ENCODE peak calls at places on chromosomes 5 and 9, in ten cellular contexts. U is colonic mucosa, T is kidney, N is astrocyte, O is neural progenitor cell, Q is HCT116, A is neuronal stem cell, E is H9, P is endodermal cell, Y is endothelial cell of umbilical vein. C is an unnamed sample. For H3K4me1, the result is how much of the 10 kb centered on the place peaks cover.

GRCh38 chr9:131008909-131009618 is at the start of gene LAMC3:
- DNase-seq in U (no peak), T (peak), N (no peak), O (peak), Q (no peak), A (no peak), E (peak), P (peak), Y (no peak), C (peak)

GRCh38 chr9:20744046-20744630 is 60.1 kb downstream of the FOCAD start:
- DNase-seq in U (no peak), T (no peak), N (no peak), O (no peak), Q (no peak), A (no peak), E (no peak), P (no peak), Y (no peak), C (no peak)

GRCh38 chr9:122227576-122227903 is 1.2 kb downstream of the LHX6 start:
- DNase-seq in U (no peak), T (no peak), N (no peak), O (no peak), Q (no peak), A (no peak), E (no peak), P (no peak), Y (no peak), C (no peak)

GRCh38 chr5:84437673-84438315 is 53.1 kb upstream of the EDIL3 start:
- DNase-seq in U (no peak), T (no peak), N (peak), O (no peak), Q (peak), A (no peak), E (no peak), P (no peak), Y (peak), C (peak)

GRCh38 chr5:56569051-56569450 is 246.3 kb upstream of the MAP3K1 start:
- DNase-seq in U (no peak), T (no peak), N (no peak), O (no peak), Q (no peak), A (no peak), E (no peak), P (no peak), Y (peak), C (peak)

GRCh38 chr5:146588331-146588730 is 72.3 kb upstream of the GPR151 start:
- DNase-seq in U (no peak), T (no peak), N (peak), O (no peak), Q (no peak), A (no peak), E (no peak), P (no peak), Y (no peak), C (peak)

GRCh38 chr5:176466245-176466871 is 18.2 kb downstream of the FAF2 start:
- DNase-seq in U (no peak), T (no peak), N (peak), O (no peak), Q (no peak), A (no peak), E (no peak), P (peak), Y (peak), C (peak)

GRCh38 chr5:44388504-44389409 is 463 bp downstream of the FGF10 start:
- DNase-seq in U (no peak), T (peak), N (no peak), O (peak), Q (no peak), A (no peak), E (peak), P (peak), Y (peak), C (peak)

GRCh38 chr9:131411719-131412681 is 18.1 kb downstream of the PRRC2B start:
- DNase-seq in U (no peak), T (peak), N (no peak), O (no peak), Q (no peak), A (no peak), E (no peak), P (no peak), Y (no peak), C (no peak)

GRCh38 chr5:93598997-93599371 is 16.0 kb downstream of the NR2F1 start:
- DNase-seq in U (no peak), T (no peak), N (no peak), O (peak), Q (no peak), A (no peak), E (no peak), P (no peak), Y (no peak), C (no peak)

GRCh38 chr5:93598141-93598996 is 15.3 kb downstream of the NR2F1 start:
- DNase-seq in U (no peak), T (peak), N (no peak), O (peak), Q (no peak), A (no peak), E (no peak), P (no peak), Y (no peak), C (no peak)

GRCh38 chr5:93600409-93601052 is 17.5 kb downstream of the NR2F1 start:
- DNase-seq in U (no peak), T (no peak), N (peak), O (peak), Q (no peak), A (no peak), E (no peak), P (no peak), Y (no peak), C (no peak)

GRCh38 chr5:93601053-93601429 is 18.0 kb downstream of the NR2F1 start:
- DNase-seq in U (no peak), T (no peak), N (no peak), O (peak), Q (no peak), A (no peak), E (no peak), P (no peak), Y (no peak), C (no peak)

GRCh38 chr5:93599427-93600146 is 16.6 kb downstream of the NR2F1 start:
- DNase-seq in U (no peak), T (no peak), N (peak), O (peak), Q (no peak), A (no peak), E (peak), P (peak), Y (no peak), C (no peak)
- H3K4me1 ChIP-seq in U (under half), T (under half), N (half or more), O (half or more), Q (under half), A (under half), E (under half), P (under half), Y (under half), C (under half)

GRCh38 chr5:170338272-170338671 is 40.7 kb upstream of the LCP2 start:
- DNase-seq in U (no peak), T (no peak), N (no peak), O (no peak), Q (no peak), A (no peak), E (no peak), P (no peak), Y (no peak), C (no peak)

GRCh38 chr5:170336065-170336464 is 38.5 kb upstream of the LCP2 start:
- DNase-seq in U (no peak), T (no peak), N (no peak), O (no peak), Q (no peak), A (no peak), E (no peak), P (no peak), Y (no peak), C (no peak)

GRCh38 chr5:170338933-170339779 is 41.6 kb upstream of the LCP2 start:
- DNase-seq in U (peak), T (no peak), N (no peak), O (no peak), Q (peak), A (no peak), E (peak), P (peak), Y (no peak), C (no peak)

GRCh38 chr5:170339780-170340167 is 42.2 kb upstream of the LCP2 start:
- DNase-seq in U (no peak), T (no peak), N (no peak), O (no peak), Q (no peak), A (no peak), E (no peak), P (no peak), Y (no peak), C (no peak)

DNA sequence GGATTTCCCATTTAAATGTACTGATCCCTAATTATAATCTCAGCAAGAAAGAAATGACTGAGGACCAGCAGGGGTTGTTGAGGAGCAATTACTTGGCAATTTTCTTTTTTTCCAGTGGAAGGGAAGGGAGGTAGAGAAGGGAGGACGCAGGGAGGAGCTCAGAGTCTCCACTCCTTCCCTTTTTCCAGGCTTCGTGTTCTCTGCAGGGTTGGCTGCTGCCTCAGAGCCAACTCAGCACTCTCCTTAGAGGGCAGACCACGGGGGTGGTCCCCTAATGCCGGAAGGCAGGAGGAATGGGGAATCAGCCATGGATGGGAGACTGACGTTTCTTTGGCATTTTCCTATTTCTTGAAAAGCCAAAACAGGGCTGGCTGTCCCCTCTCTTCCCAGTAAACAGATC is 39.5 kb upstream of the LCP2 start:
- DNase-seq in U (no peak), T (no peak), N (no peak), O (peak), Q (no peak), A (no peak), E (no peak), P (no peak), Y (no peak), C (no peak)
- H3K9ac ChIP-seq in U (no peak), T (no peak), N (no peak), O (no peak), Q (no peak), A (no peak), E (no peak), P (no peak), Y (no peak), C (no peak)

GRCh38 chr5:32249668-32250067 is 63.1 kb downstream of the MTMR12 start:
- DNase-seq in U (no peak), T (no peak), N (no peak), O (no peak), Q (no peak), A (no peak), E (no peak), P (no peak), Y (no peak), C (no peak)

GRCh38 chr5:32245742-32246141 is 67.0 kb downstream of the MTMR12 start:
- DNase-seq in U (no peak), T (no peak), N (no peak), O (no peak), Q (no peak), A (no peak), E (no peak), P (no peak), Y (no peak), C (no peak)

GRCh38 chr5:32241034-32241783 is 67.1 kb upstream of the GOLPH3 start:
- DNase-seq in U (no peak), T (no peak), N (no peak), O (no peak), Q (no peak), A (no peak), E (no peak), P (no peak), Y (no peak), C (no peak)

GRCh38 chr5:32239385-32239784 is 65.3 kb upstream of the GOLPH3 start:
- DNase-seq in U (no peak), T (no peak), N (no peak), O (no peak), Q (no peak), A (no peak), E (no peak), P (no peak), Y (no peak), C (no peak)

DNA sequence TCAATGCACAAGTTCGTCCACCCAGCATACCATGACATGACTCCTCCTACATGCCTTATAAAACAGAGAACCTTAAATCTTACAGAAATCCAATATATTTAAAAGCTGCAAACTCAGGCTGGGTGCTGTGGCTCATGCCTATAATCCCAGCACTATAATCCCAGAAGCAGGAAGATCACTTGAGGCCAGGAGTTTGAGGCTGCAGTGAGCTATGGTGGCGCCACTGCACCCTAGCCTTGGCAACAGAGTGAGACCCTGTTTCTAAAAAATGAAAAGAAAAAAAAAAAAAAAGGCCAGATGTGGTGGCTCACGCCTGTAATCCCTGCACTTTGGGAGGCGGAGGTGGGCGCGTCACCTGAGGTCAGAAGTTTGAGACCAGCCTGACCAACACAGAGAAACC is 68.7 kb downstream of the MTMR12 start:
- DNase-seq in U (no peak), T (no peak), N (no peak), O (no peak), Q (no peak), A (no peak), E (no peak), P (peak), Y (no peak), C (no peak)
- H3K4me1 ChIP-seq in U (under half), T (under half), N (under half), O (under half), Q (under half), A (under half), E (under half), P (under half), Y (under half), C (under half)

GRCh38 chr9:1362845-1363244 is 312.7 kb downstream of the DMRT2 start:
- DNase-seq in U (no peak), T (no peak), N (no peak), O (no peak), Q (no peak), A (no peak), E (no peak), P (no peak), Y (no peak), C (no peak)
- H3K9ac ChIP-seq in U (no peak), T (no peak), N (no peak), O (no peak), Q (no peak), A (no peak), E (no peak), P (no peak), Y (no peak), C (no peak)

GRCh38 chr9:1876891-1877496 is 138.2 kb upstream of the SMARCA2 start:
- DNase-seq in U (no peak), T (no peak), N (no peak), O (no peak), Q (no peak), A (no peak), E (no peak), P (no peak), Y (no peak), C (no peak)
- H3K4me1 ChIP-seq in U (under half), T (under half), N (under half), O (under half), Q (under half), A (under half), E (under half), P (under half), Y (under half), C (under half)

GRCh38 chr9:129459550-129460322 is 161.2 kb downstream of the C9orf50 start:
- DNase-seq in U (no peak), T (no peak), N (no peak), O (no peak), Q (no peak), A (no peak), E (no peak), P (no peak), Y (no peak), C (peak)
- H3K9ac ChIP-seq in U (peak), T (peak), N (peak), O (no peak), Q (peak), A (peak), E (no peak), P (no peak), Y (no peak), C (peak)